ENCODE peak calls at places on chromosomes 2 and 18, in six cellular contexts. R is kidney, Z is fibroblast of lung, B is A549, E is NT2/D1, T is cardiac muscle cell. D is an unnamed sample.

GRCh38 chr2:236642584-236643291 is 73.1 kb downstream of the ACKR3 start:
- DNase-seq in R (peak; percentile 59), Z (peak; percentile 100), B (peak; percentile 71), E (peak; percentile 63), T (peak; percentile 98), D (no peak)

GRCh38 chr2:62814132-62814531 is 108.6 kb downstream of the EHBP1 start:
- DNase-seq in R (no peak), Z (peak; percentile 55), B (peak; percentile 60), E (no peak), T (peak; percentile 46), D (no peak)

GRCh38 chr2:185372188-185372587 is 366.4 kb upstream of the FSIP2 start:
- DNase-seq in R (no peak), Z (peak; percentile 15), B (no peak), E (no peak), T (no peak), D (no peak)

GRCh38 chr2:240422683-240423329 is 12.7 kb upstream of the GPC1 start:
- DNase-seq in R (no peak), Z (no peak), B (no peak), E (no peak), T (no peak), D (no peak)

GRCh38 chr2:119545754-119546445 is 1.7 kb downstream of the CFAP221 start:
- DNase-seq in R (no peak), Z (peak; percentile 87), B (no peak), E (no peak), T (peak; percentile 32), D (no peak)

GRCh38 chr2:224004105-224004715 is 34.9 kb downstream of the SERPINE2 start:
- DNase-seq in R (no peak), Z (no peak), B (no peak), E (no peak), T (peak; percentile 23), D (no peak)

GRCh38 chr2:37414470-37414949 is 70.1 kb downstream of the QPCT start:
- DNase-seq in R (no peak), Z (peak; percentile 72), B (peak; percentile 68), E (no peak), T (peak; percentile 81), D (no peak)

GRCh38 chr18:8820701-8821465 is 115.5 kb downstream of the MTCL1 start:
- DNase-seq in R (no peak), Z (no peak), B (no peak), E (no peak), T (no peak), D (no peak)

GRCh38 chr18:44130365-44130942 is 550.2 kb upstream of the SETBP1 start:
- DNase-seq in R (no peak), Z (peak; percentile 31), B (peak; percentile 14), E (peak; percentile 18), T (peak; percentile 59), D (no peak)

GRCh38 chr2:94774851-94775250 is 96.4 kb upstream of the TEKT4 start:
- DNase-seq in R (no peak), Z (no peak), B (no peak), E (no peak), T (no peak), D (no peak)
- H3K9me3 ChIP-seq in R (no peaks in the 10 kb centered on the region), Z (no peaks in the 10 kb centered on the region), B (no peaks in the 10 kb centered on the region), E (no peaks in the 10 kb centered on the region), T (no peaks in the 10 kb centered on the region), D (no peaks in the 10 kb centered on the region)

GRCh38 chr2:70919672-70920366 is 15.9 kb upstream of the ATP6V1B1 start:
- DNase-seq in R (no peak), Z (peak; percentile 56), B (peak; percentile 87), E (peak; percentile 86), T (peak; percentile 86), D (peak; percentile 69)

GRCh38 chr2:70921839-70922590 is 13.7 kb upstream of the ATP6V1B1 start:
- DNase-seq in R (no peak), Z (peak; percentile 39), B (no peak), E (no peak), T (peak; percentile 34), D (no peak)

GRCh38 chr2:70921031-70921430 is 14.7 kb upstream of the ATP6V1B1 start:
- DNase-seq in R (no peak), Z (no peak), B (no peak), E (no peak), T (no peak), D (no peak)

GRCh38 chr2:70918016-70918415 is 17.7 kb upstream of the ATP6V1B1 start:
- DNase-seq in R (no peak), Z (no peak), B (no peak), E (no peak), T (no peak), D (no peak)

GRCh38 chr2:70920367-70920715 is 15.4 kb upstream of the ATP6V1B1 start:
- DNase-seq in R (no peak), Z (no peak), B (no peak), E (no peak), T (no peak), D (no peak)
- H3K9me3 ChIP-seq in R (peaks cover 4% of the 10 kb centered on the region), Z (no peaks in the 10 kb centered on the region), B (no peaks in the 10 kb centered on the region), E (peaks cover 8% of the 10 kb centered on the region), T (no peaks in the 10 kb centered on the region), D (no peaks in the 10 kb centered on the region)

GRCh38 chr2:238475571-238475970 is 48.8 kb downstream of the ASB1 start:
- DNase-seq in R (no peak), Z (no peak), B (no peak), E (no peak), T (no peak), D (no peak)
- H3K9me3 ChIP-seq in R (peaks cover 32% of the 10 kb centered on the region), Z (no peaks in the 10 kb centered on the region), B (peaks cover 41% of the 10 kb centered on the region), E (peaks cover 41% of the 10 kb centered on the region), T (no peaks in the 10 kb centered on the region), D (peaks cover 10% of the 10 kb centered on the region)

DNA sequence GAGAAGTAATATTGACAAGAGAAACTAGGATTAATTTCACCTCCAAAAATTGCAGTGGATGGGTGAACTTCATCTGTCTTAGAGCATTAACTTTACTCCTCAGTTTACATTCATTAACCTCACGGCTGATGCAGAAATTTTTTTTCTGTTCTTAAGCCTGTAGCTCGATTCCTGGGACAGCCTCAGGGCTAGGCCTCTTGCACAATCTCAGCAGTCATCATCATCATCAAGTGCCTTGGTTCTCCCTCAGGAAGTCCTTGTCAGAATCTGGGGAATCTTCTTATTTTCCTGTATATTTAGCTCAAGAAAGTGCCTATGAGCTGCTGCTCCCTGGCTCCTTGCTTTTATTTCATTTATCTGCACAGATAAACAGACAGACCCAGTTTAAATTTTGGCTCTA is 1272.2 kb upstream of the LRRTM1 start:
- DNase-seq in R (no peak), Z (no peak), B (no peak), E (no peak), T (no peak), D (no peak)
- H3K9me3 ChIP-seq in R (no peaks in the 10 kb centered on the region), Z (no peaks in the 10 kb centered on the region), B (no peaks in the 10 kb centered on the region), E (no peaks in the 10 kb centered on the region), T (no peaks in the 10 kb centered on the region), D (no peaks in the 10 kb centered on the region)

DNA sequence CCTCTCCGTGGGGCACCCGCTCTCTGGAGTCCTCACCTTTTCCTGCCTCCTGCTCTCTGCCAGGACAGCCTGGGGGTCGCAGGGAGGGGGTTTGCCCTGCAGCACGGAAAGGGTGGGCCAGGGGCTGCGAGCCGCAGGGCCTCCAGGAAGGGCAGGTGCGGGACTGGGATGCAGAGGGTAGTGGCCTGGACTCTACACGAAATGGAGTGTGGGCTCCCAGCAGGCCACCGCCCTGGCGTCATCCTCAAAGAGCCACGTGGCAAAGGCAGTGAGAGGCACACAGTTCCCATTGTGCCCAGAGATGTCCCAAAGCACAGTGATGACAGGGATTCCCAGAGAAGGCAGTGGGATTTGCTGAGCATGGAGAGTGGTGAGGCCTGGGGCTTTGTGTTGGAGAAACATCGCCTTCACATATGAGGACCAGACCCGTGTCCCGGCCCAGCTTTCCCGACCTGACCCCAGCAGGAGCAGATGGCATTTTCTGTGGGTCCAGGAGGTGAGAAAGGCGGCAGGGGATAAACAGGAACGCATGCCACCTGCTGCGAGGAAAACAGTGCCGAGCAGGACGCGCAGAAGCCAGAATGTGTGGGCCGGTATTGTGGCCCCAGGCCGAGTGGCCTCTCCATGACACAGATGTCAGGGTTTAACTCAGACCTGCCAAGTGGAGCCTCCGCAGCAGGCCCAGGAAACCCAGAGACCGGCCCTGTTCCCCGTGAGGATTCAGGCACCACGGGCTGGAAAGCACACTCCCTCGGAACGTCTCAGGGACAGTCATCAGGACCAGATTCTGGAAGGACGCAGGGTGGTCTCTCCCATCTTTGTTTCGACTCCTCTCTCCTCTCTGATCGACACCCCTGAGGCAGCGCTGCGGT is 855.5 kb upstream of the SALL3 start:
- DNase-seq in R (peak; percentile 50), Z (no peak), B (no peak), E (no peak), T (no peak), D (no peak)
- H3K9me3 ChIP-seq in R (peaks cover 4% of the 10 kb centered on the region), Z (peaks cover 7% of the 10 kb centered on the region), B (no peaks in the 10 kb centered on the region), E (no peaks in the 10 kb centered on the region), T (no peaks in the 10 kb centered on the region), D (peaks cover 2% of the 10 kb centered on the region)